ENCODE peak calls at places on chromosome 15, in ten cellular contexts. K, O, R, Q, V, H, W, J, Z and C are unnamed samples.

GRCh38 chr15:97501291-97501690 is 459.2 kb upstream of the ARRDC4 start:
- DNase-seq in K (no peak), O (no peak), R (no peak), Q (no peak), V (no peak), H (no peak), W (no peak), J (no peak), Z (no peak), C (no peak)

GRCh38 chr15:100715571-100716455 is 113.4 kb downstream of the ASB7 start:
- DNase-seq in K (no peak), O (no peak), R (no peak), Q (no peak), V (no peak), H (no peak), W (peak; percentile 91), J (no peak), Z (no peak), C (no peak)

GRCh38 chr15:30670056-30670455 is 44.1 kb downstream of the ARHGAP11B start:
- DNase-seq in K (no peak), O (no peak), R (no peak), Q (no peak), V (no peak), H (no peak), W (no peak), J (no peak), Z (no peak), C (peak; percentile 21)

GRCh38 chr15:40328176-40328575 is 4.7 kb downstream of the INAFM2 start:
- DNase-seq in K (no peak), O (no peak), R (no peak), Q (no peak), V (no peak), H (no peak), W (no peak), J (no peak), Z (no peak), C (no peak)

GRCh38 chr15:39704684-39705083 is 78.0 kb downstream of the FSIP1 start:
- DNase-seq in K (no peak), O (no peak), R (peak; percentile 23), Q (no peak), V (no peak), H (peak; percentile 28), W (no peak), J (no peak), Z (no peak), C (peak; percentile 5)

GRCh38 chr15:52164631-52165265 is 26.4 kb downstream of the GNB5 start:
- DNase-seq in K (no peak), O (no peak), R (no peak), Q (no peak), V (no peak), H (no peak), W (no peak), J (no peak), Z (no peak), C (no peak)

GRCh38 chr15:101492752-101493692 is 3.5 kb upstream of the PCSK6 start:
- DNase-seq in K (no peak), O (no peak), R (no peak), Q (no peak), V (no peak), H (no peak), W (peak; percentile 2), J (no peak), Z (no peak), C (no peak)

GRCh38 chr15:90203922-90204321 is 2.8 kb downstream of the SEMA4B start:
- DNase-seq in K (peak; percentile 91), O (no peak), R (no peak), Q (no peak), V (no peak), H (no peak), W (no peak), J (no peak), Z (no peak), C (no peak)

GRCh38 chr15:74785716-74786032 is 3.8 kb downstream of the CSK start:
- DNase-seq in K (no peak), O (peak; percentile 41), R (no peak), Q (no peak), V (no peak), H (no peak), W (no peak), J (no peak), Z (no peak), C (no peak)

GRCh38 chr15:34610388-34610787 is 26.9 kb upstream of the GOLGA8B start:
- DNase-seq in K (no peak), O (peak; percentile 11), R (no peak), Q (no peak), V (no peak), H (no peak), W (no peak), J (no peak), Z (no peak), C (peak; percentile 4)

GRCh38 chr15:37130356-37130755 is 30.0 kb upstream of the MEIS2 start:
- DNase-seq in K (no peak), O (no peak), R (no peak), Q (no peak), V (no peak), H (no peak), W (no peak), J (no peak), Z (no peak), C (no peak)

GRCh38 chr15:80798911-80799310 is 19.7 kb downstream of the CEMIP start:
- DNase-seq in K (no peak), O (no peak), R (no peak), Q (no peak), V (no peak), H (no peak), W (no peak), J (no peak), Z (no peak), C (no peak)

GRCh38 chr15:89406756-89407650 is 72.4 kb upstream of the POLG start:
- DNase-seq in K (no peak), O (no peak), R (no peak), Q (no peak), V (no peak), H (no peak), W (no peak), J (no peak), Z (no peak), C (no peak)

GRCh38 chr15:86139828-86140227 is 60.2 kb downstream of the AGBL1 start:
- DNase-seq in K (no peak), O (no peak), R (no peak), Q (no peak), V (no peak), H (no peak), W (no peak), J (no peak), Z (no peak), C (no peak)

GRCh38 chr15:55649058-55649423 is 60.9 kb upstream of the PYGO1 start:
- DNase-seq in K (no peak), O (no peak), R (peak; percentile 47), Q (no peak), V (no peak), H (no peak), W (no peak), J (no peak), Z (no peak), C (peak; percentile 42)

GRCh38 chr15:100147828-100148227 is 193.9 kb downstream of the ADAMTS17 start:
- DNase-seq in K (no peak), O (no peak), R (no peak), Q (no peak), V (no peak), H (no peak), W (no peak), J (no peak), Z (no peak), C (peak; percentile 27)